ENCODE peak calls at places on chromosomes 4 and X, in five cellular contexts. Y is stomach; V is CD8-positive, alpha-beta T cell; C is hepatocyte; P is left lung. S is an unnamed sample. For H3K27me3, the result is how much of the 10 kb centered on the place peaks cover.

GRCh38 chr4:34043131-34043530 is 2201.2 kb downstream of the ARAP2 start:
- DNase-seq in Y (no peak), V (no peak), C (peak), P (no peak), S (no peak)

GRCh38 chrX:105527759-105528158 is 294.6 kb upstream of the NRK start:
- DNase-seq in Y (no peak), V (no peak), C (no peak), P (no peak), S (no peak)

GRCh38 chr4:83751336-83751949 is 215.5 kb downstream of the GPAT3 start:
- DNase-seq in Y (no peak), V (no peak), C (peak), P (no peak), S (peak)

GRCh38 chr4:174214102-174214878 is 69.2 kb downstream of the FBXO8 start:
- DNase-seq in Y (no peak), V (no peak), C (peak), P (no peak), S (no peak)

GRCh38 chrX:35590210-35590609 is 207.9 kb upstream of the MAGEB16 start:
- DNase-seq in Y (no peak), V (no peak), C (no peak), P (no peak), S (no peak)

GRCh38 chr4:140076307-140076706 is 77.7 kb downstream of the MAML3 start:
- DNase-seq in Y (no peak), V (no peak), C (no peak), P (no peak), S (no peak)

GRCh38 chr4:3036131-3036952 is 38.0 kb downstream of the HTT-AS start:
- DNase-seq in Y (no peak), V (no peak), C (no peak), P (no peak), S (no peak)

GRCh38 chrX:37349131-37350033 is at the start of gene PRRG1:
- DNase-seq in Y (peak), V (no peak), C (peak), P (peak), S (peak)

GRCh38 chr4:141311805-141312204 is 91.1 kb downstream of the ZNF330 start:
- DNase-seq in Y (no peak), V (no peak), C (no peak), P (no peak), S (no peak)

GRCh38 chrX:49978191-49978590 is 55.8 kb downstream of the CLCN5 start:
- DNase-seq in Y (no peak), V (no peak), C (no peak), P (no peak), S (peak)

GRCh38 chr4:95715830-95716229 is 124.1 kb upstream of the PDHA2 start:
- DNase-seq in Y (no peak), V (no peak), C (peak), P (no peak), S (peak)

GRCh38 chr4:170138580-170139194 is 48.9 kb upstream of the AADAT start:
- DNase-seq in Y (peak), V (peak), C (peak), P (no peak), S (peak)

GRCh38 chr4:66688674-66689073 is 856.6 kb downstream of the CENPC start:
- DNase-seq in Y (no peak), V (no peak), C (peak), P (no peak), S (peak)

GRCh38 chr4:172997217-172997609 is 171.4 kb upstream of the GALNT7 start:
- DNase-seq in Y (no peak), V (no peak), C (no peak), P (no peak), S (no peak)

GRCh38 chr4:2049381-2049780 is 9.7 kb upstream of the NAT8L start:
- DNase-seq in Y (no peak), V (no peak), C (no peak), P (no peak), S (no peak)

GRCh38 chr4:16082038-16082423 is 1.8 kb downstream of the PROM1 start:
- DNase-seq in Y (no peak), V (no peak), C (no peak), P (no peak), S (no peak)

GRCh38 chrX:147800663-147801062 is 111.1 kb upstream of the FMR1 start:
- DNase-seq in Y (no peak), V (no peak), C (no peak), P (no peak), S (no peak)

GRCh38 chr4:6749340-6750171 is 33.0 kb upstream of the KIAA0232 start:
- DNase-seq in Y (peak), V (no peak), C (peak), P (peak), S (peak)

GRCh38 chr4:124092101-124093057 is 620.2 kb downstream of the ANKRD50 start:
- DNase-seq in Y (no peak), V (no peak), C (no peak), P (no peak), S (no peak)

GRCh38 chrX:49892552-49892951 is 13.3 kb downstream of the USP27X start:
- DNase-seq in Y (no peak), V (no peak), C (no peak), P (no peak), S (no peak)

GRCh38 chr4:104447346-104447745 is 47.3 kb downstream of the CXXC4 start:
- DNase-seq in Y (no peak), V (no peak), C (no peak), P (no peak), S (no peak)

GRCh38 chr4:28744066-28744465 is 1883.4 kb downstream of the STIM2 start:
- DNase-seq in Y (no peak), V (no peak), C (no peak), P (no peak), S (no peak)

GRCh38 chrX:85375333-85375738 is 4.1 kb downstream of the POF1B start:
- DNase-seq in Y (no peak), V (no peak), C (peak), P (no peak), S (peak)

GRCh38 chrX:97026406-97026805 is 142.7 kb downstream of the RPA4 start:
- DNase-seq in Y (no peak), V (no peak), C (peak), P (no peak), S (no peak)

GRCh38 chr4:89708903-89709361 is 128.0 kb downstream of the SNCA start:
- DNase-seq in Y (no peak), V (no peak), C (peak), P (no peak), S (no peak)

GRCh38 chrX:9456250-9457074 is 8.4 kb upstream of the TBL1X start:
- DNase-seq in Y (no peak), V (peak), C (no peak), P (no peak), S (no peak)

GRCh38 chr4:174490356-174490969 is 31.8 kb downstream of the HPGD start:
- DNase-seq in Y (no peak), V (no peak), C (no peak), P (no peak), S (peak)

GRCh38 chr4:87122252-87122651 is 98.2 kb downstream of the KLHL8 start:
- DNase-seq in Y (no peak), V (no peak), C (no peak), P (peak), S (peak)

GRCh38 chr4:153000068-153000420 is 63.9 kb downstream of the FHDC1 start:
- DNase-seq in Y (no peak), V (no peak), C (no peak), P (no peak), S (no peak)

GRCh38 chrX:48468693-48469691 is 1.1 kb downstream of the SLC38A5 start:
- DNase-seq in Y (no peak), V (peak), C (no peak), P (no peak), S (no peak)

GRCh38 chrX:150229030-150229429 is 134.1 kb upstream of the MAMLD1 start:
- DNase-seq in Y (no peak), V (no peak), C (no peak), P (no peak), S (no peak)

GRCh38 chr4:153616005-153616555 is 68.0 kb upstream of the TLR2 start:
- DNase-seq in Y (no peak), V (no peak), C (no peak), P (no peak), S (no peak)

GRCh38 chr4:118957683-118958082 is 69.0 kb downstream of the SYNPO2 start:
- DNase-seq in Y (no peak), V (no peak), C (no peak), P (no peak), S (no peak)

GRCh38 chr4:176350671-176351070 is 30.9 kb downstream of the SPCS3 start:
- DNase-seq in Y (no peak), V (no peak), C (no peak), P (peak), S (no peak)
- TF ChIP-seq CTCF in Y (no peak), V (no peak), C (no peak), P (no peak), S (no peak)

GRCh38 chr4:8170341-8170740 is 11.7 kb upstream of the ABLIM2 start:
- DNase-seq in Y (no peak), V (no peak), C (no peak), P (no peak), S (no peak)
- H3K27me3 ChIP-seq in Y (under half), V (under half), C (under half), P (under half), S (under half)

DNA sequence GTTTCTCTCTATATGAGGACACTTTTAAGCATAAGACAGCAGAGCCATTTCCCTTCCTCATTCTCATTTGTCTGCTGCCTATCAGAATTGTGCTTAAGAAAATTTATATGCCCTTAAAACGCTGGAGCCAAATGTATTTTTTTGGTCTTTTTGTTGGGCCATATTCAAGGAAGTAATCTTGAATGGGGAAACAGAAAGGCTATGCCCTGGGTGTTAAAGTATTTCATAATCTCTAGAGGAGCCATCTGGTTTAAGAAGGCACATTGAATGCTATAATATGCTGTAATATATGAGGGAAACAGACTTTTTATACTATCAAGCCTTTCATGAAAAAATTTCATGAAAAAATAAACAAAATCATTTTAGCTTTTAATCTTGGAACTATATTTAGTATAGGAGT is 4.3 kb downstream of the DMD start:
- DNase-seq in Y (no peak), V (no peak), C (no peak), P (no peak), S (no peak)
- H3K4me3 ChIP-seq in Y (peak), V (no peak), C (no peak), P (no peak), S (no peak)

GRCh38 chrX:39928704-39929439 is 168.9 kb downstream of the BCOR start:
- DNase-seq in Y (no peak), V (no peak), C (no peak), P (no peak), S (peak)

GRCh38 chrX:39921838-39922237 is 175.9 kb downstream of the BCOR start:
- DNase-seq in Y (no peak), V (no peak), C (no peak), P (no peak), S (no peak)

GRCh38 chrX:39927380-39927779 is 170.4 kb downstream of the BCOR start:
- DNase-seq in Y (no peak), V (no peak), C (no peak), P (no peak), S (no peak)

GRCh38 chrX:39922497-39922896 is 175.3 kb downstream of the BCOR start:
- DNase-seq in Y (no peak), V (no peak), C (no peak), P (no peak), S (peak)

DNA sequence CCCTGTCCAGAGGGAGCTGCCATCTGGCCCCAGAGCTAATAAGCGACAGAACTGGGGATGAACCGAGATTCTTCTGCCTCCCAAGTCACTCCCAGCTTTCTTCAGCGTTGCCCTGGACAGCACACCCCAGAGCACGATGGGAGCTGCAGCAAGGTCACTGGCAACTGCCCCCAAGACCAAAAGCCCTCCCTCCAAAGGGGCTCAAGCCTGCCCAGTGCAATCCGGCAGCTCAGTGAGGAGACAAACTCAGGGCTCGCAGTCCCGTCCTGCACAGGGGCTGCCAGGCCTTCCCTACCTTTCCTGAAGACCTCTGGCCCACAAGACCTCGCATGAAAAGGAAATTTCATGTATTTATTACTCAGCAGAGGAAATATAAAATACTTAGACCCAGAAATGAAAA is 174.8 kb downstream of the BCOR start:
- DNase-seq in Y (no peak), V (no peak), C (no peak), P (no peak), S (no peak)
- TF ChIP-seq CTCF in Y (no peak), V (no peak), C (no peak), P (no peak), S (no peak)